ENCODE peak calls at places on chromosomes 4 and X, in four cellular contexts. I, U, E and G are unnamed samples.

GRCh38 chr4:985123-985830 is 1.6 kb upstream of the IDUA start:
- DNase-seq in I (peak), U (peak), E (peak), G (peak)

GRCh38 chr4:83964996-83965541 is 429.2 kb downstream of the GPAT3 start:
- DNase-seq in I (no peak), U (no peak), E (peak), G (no peak)

GRCh38 chr4:13294961-13295605 is 189.1 kb downstream of the RAB28 start:
- DNase-seq in I (no peak), U (no peak), E (no peak), G (no peak)

GRCh38 chr4:81214518-81215218 is 354 bp downstream of the PRKG2 start:
- DNase-seq in I (no peak), U (peak), E (no peak), G (no peak)

GRCh38 chr4:185127021-185127925 is 15.8 kb upstream of the SLC25A4 start:
- DNase-seq in I (peak), U (peak), E (no peak), G (peak)

GRCh38 chr4:110088670-110089069 is 109.7 kb downstream of the ELOVL6 start:
- DNase-seq in I (no peak), U (no peak), E (no peak), G (no peak)

GRCh38 chrX:81662381-81662780 is 460.5 kb downstream of the SH3BGRL start:
- DNase-seq in I (no peak), U (no peak), E (no peak), G (no peak)

GRCh38 chr4:141643557-141643956 is 7.2 kb downstream of the IL15 start:
- DNase-seq in I (peak), U (no peak), E (no peak), G (no peak)

GRCh38 chrX:132877954-132878536 is 80.4 kb downstream of the HS6ST2 start:
- DNase-seq in I (no peak), U (no peak), E (no peak), G (no peak)

GRCh38 chrX:50098241-50098640 is 102.6 kb downstream of the AKAP4 start:
- DNase-seq in I (no peak), U (no peak), E (no peak), G (no peak)

GRCh38 chrX:1481636-1482529 is 29.2 kb upstream of the ASMTL start:
- DNase-seq in I (peak), U (peak), E (peak), G (peak)

GRCh38 chrX:116975517-116975916 is 512.7 kb upstream of the CT83 start:
- DNase-seq in I (no peak), U (no peak), E (no peak), G (no peak)

GRCh38 chrX:8748855-8749254 is 16.9 kb upstream of the ANOS1 start:
- DNase-seq in I (peak), U (peak), E (peak), G (peak)

GRCh38 chrX:39645059-39645895 is 452.5 kb downstream of the BCOR start:
- DNase-seq in I (no peak), U (no peak), E (peak), G (no peak)

GRCh38 chr4:6290769-6291547 is 21.3 kb downstream of the WFS1 start:
- DNase-seq in I (no peak), U (no peak), E (peak), G (no peak)

GRCh38 chr4:71711044-71711984 is 72.6 kb downstream of the GC start:
- DNase-seq in I (no peak), U (no peak), E (no peak), G (no peak)

GRCh38 chrX:100904433-100904832 is 24.3 kb downstream of the XKRX start:
- DNase-seq in I (no peak), U (no peak), E (no peak), G (no peak)

GRCh38 chr4:36133658-36134057 is 110.7 kb downstream of the ARAP2 start:
- DNase-seq in I (no peak), U (no peak), E (peak), G (no peak)

GRCh38 chr4:101862595-101862994 is 72.1 kb downstream of the BANK1 start:
- DNase-seq in I (no peak), U (no peak), E (no peak), G (no peak)

GRCh38 chrX:24424948-24425347 is 40.1 kb upstream of the PDK3 start:
- DNase-seq in I (no peak), U (no peak), E (no peak), G (no peak)

GRCh38 chr4:573122-573892 is 2.8 kb downstream of the TMEM271 start:
- DNase-seq in I (no peak), U (no peak), E (no peak), G (no peak)

DNA sequence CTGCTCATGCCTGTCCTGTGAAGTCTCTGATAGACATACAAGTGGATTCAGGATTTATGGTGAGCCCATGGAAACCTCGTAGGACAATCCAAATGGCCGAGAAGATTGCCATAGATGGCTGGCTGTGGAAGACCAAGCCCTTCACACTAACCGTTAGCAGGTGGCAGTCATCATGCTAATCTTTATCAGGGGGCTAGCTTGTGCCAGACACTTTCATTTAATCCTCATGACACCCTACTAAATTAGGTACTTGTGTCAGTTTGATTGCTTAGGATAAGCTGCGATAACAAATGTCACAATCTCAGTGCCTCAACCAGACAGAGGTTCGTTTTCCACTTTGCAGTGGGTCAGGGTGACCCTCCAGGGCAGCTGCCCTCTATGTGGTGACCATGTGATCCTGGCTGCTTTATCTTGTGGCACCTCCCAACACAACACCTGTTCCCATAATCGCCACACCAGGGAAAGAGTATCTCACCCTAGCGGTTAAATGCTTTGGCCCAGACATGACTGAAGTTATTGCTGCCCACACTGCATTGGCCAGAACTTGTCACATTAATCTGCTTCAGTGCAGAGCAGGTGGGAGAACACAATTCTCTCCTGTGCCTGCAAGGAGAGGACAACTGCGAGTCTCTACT is 60.8 kb downstream of the REPS2 start:
- DNase-seq in I (peak), U (peak), E (peak), G (peak)
- TF ChIP-seq CTCF in I (peak), U (peak), E (peak), G (peak)

DNA sequence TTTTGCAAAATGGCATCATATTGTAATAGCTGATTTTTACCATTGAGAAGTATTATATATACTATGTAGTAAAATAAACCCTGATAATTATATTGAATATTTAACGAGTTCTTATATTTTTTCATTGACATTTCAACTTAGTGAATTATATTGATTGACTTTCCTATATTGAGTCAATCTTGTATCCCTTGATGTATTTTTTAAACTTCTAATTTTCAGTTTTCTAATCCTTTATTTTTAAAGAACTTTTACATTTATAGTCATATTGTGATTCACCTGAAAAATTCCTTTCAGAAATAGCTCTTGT is 54.4 kb downstream of the CXCL1 start:
- DNase-seq in I (no peak), U (no peak), E (no peak), G (no peak)
- TF ChIP-seq CTCF in I (no peak), U (no peak), E (no peak), G (no peak)

DNA sequence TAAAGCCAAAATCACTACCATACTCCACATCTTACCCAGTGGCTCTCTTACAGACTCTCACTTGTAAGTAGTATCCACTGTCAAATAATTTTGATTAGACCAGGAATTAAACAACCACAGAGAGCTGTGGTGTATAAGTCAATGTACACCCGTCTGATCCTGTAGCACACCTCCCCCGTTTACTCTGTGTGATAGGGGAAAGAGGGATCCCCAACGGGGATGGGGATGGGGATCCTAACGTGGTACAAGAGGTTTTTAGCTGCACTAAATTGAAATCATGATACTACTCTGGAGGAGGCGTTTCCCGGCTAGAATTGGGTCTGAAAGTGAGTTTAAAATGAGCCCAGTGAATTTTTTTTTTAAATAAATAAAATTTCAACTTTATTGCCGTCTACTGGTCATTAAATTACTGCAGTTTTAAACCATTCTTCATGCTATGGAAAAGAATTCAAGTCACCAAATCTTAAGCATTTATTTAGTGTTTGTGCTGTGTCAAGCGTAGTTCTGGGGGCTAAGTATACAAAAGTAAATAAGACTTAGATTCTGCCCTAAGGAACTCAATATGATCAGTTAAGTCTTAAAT is 76.6 kb downstream of the INTS12 start:
- DNase-seq in I (no peak), U (no peak), E (no peak), G (no peak)
- TF ChIP-seq CTCF in I (no peak), U (no peak), E (no peak), G (no peak)

GRCh38 chr4:67545199-67545995 is at the start of gene CENPC:
- DNase-seq in I (peak), U (peak), E (peak), G (peak)

GRCh38 chr4:67545996-67546356 is 673 bp upstream of the CENPC start:
- DNase-seq in I (no peak), U (no peak), E (peak), G (no peak)

GRCh38 chr4:67546971-67547370 is 1.7 kb upstream of the CENPC start:
- DNase-seq in I (no peak), U (no peak), E (no peak), G (no peak)

GRCh38 chr4:67550491-67551256 is 5.4 kb upstream of the CENPC start:
- DNase-seq in I (no peak), U (no peak), E (no peak), G (no peak)

GRCh38 chr4:67549123-67549522 is 3.8 kb upstream of the CENPC start:
- DNase-seq in I (peak), U (no peak), E (peak), G (peak)
- TF ChIP-seq CTCF in I (peak), U (peak), E (no peak), G (peak)